ENCODE peak calls at places on chromosome 15, in four cellular contexts. One of them, this sample, is unnamed. For H3K4me1, the result is how much of the 10 kb centered on the place peaks cover.

GRCh38 chr15:101620645-101621044 is 31.5 kb downstream of the TM2D3 start:
- DNase-seq in heart left ventricle: no peak
- DNase-seq in A549: no peak
- DNase-seq in uterus: no peak
- DNase-seq in this sample: no peak

GRCh38 chr15:92629975-92630626 is 25.5 kb downstream of the FAM174B start:
- DNase-seq in A549: no peak
- DNase-seq in heart left ventricle: no peak
- DNase-seq in uterus: no peak
- DNase-seq in this sample: no peak

GRCh38 chr15:73927476-73928240 is 1.4 kb downstream of the LOXL1 start:
- DNase-seq in A549: peak
- DNase-seq in heart left ventricle: peak
- DNase-seq in uterus: peak
- DNase-seq in this sample: peak

GRCh38 chr15:60001642-60002527 is 2.2 kb upstream of the FOXB1 start:
- DNase-seq in A549: no peak
- DNase-seq in uterus: no peak
- DNase-seq in heart left ventricle: no peak
- DNase-seq in this sample: no peak

GRCh38 chr15:69848551-69849231 is 249.0 kb downstream of the TLE3 start:
- DNase-seq in uterus: no peak
- DNase-seq in heart left ventricle: no peak
- DNase-seq in A549: no peak
- DNase-seq in this sample: no peak

GRCh38 chr15:76293361-76293760 is 17.9 kb downstream of the ETFA start:
- DNase-seq in A549: no peak
- DNase-seq in uterus: no peak
- DNase-seq in heart left ventricle: no peak
- DNase-seq in this sample: no peak

GRCh38 chr15:60552224-60552623 is 73.3 kb upstream of the ICE2 start:
- DNase-seq in heart left ventricle: no peak
- DNase-seq in uterus: no peak
- DNase-seq in A549: no peak
- DNase-seq in this sample: no peak

GRCh38 chr15:87167706-87168105 is 1088.0 kb downstream of the AGBL1 start:
- DNase-seq in heart left ventricle: no peak
- DNase-seq in uterus: no peak
- DNase-seq in A549: no peak
- DNase-seq in this sample: no peak

GRCh38 chr15:67303490-67304363 is 49.1 kb downstream of the IQCH start:
- DNase-seq in A549: peak
- DNase-seq in uterus: no peak
- DNase-seq in heart left ventricle: no peak
- DNase-seq in this sample: peak

GRCh38 chr15:77016321-77016695 is 21.4 kb downstream of the PSTPIP1 start:
- DNase-seq in A549: no peak
- DNase-seq in uterus: no peak
- DNase-seq in heart left ventricle: peak
- DNase-seq in this sample: no peak

GRCh38 chr15:71096676-71097075 is 18.6 kb upstream of the THSD4 start:
- DNase-seq in uterus: no peak
- DNase-seq in heart left ventricle: no peak
- DNase-seq in A549: no peak
- DNase-seq in this sample: no peak

GRCh38 chr15:57305009-57305408 is 71.3 kb upstream of the CGNL1 start:
- DNase-seq in uterus: no peak
- DNase-seq in A549: no peak
- DNase-seq in heart left ventricle: no peak
- DNase-seq in this sample: no peak

GRCh38 chr15:41961014-41961518 is 11.3 kb downstream of the EHD4 start:
- DNase-seq in heart left ventricle: no peak
- DNase-seq in uterus: no peak
- DNase-seq in A549: no peak
- DNase-seq in this sample: no peak

GRCh38 chr15:57873564-57874209 is 167.2 kb downstream of the POLR2M start:
- DNase-seq in A549: no peak
- DNase-seq in uterus: no peak
- DNase-seq in heart left ventricle: no peak
- DNase-seq in this sample: no peak

DNA sequence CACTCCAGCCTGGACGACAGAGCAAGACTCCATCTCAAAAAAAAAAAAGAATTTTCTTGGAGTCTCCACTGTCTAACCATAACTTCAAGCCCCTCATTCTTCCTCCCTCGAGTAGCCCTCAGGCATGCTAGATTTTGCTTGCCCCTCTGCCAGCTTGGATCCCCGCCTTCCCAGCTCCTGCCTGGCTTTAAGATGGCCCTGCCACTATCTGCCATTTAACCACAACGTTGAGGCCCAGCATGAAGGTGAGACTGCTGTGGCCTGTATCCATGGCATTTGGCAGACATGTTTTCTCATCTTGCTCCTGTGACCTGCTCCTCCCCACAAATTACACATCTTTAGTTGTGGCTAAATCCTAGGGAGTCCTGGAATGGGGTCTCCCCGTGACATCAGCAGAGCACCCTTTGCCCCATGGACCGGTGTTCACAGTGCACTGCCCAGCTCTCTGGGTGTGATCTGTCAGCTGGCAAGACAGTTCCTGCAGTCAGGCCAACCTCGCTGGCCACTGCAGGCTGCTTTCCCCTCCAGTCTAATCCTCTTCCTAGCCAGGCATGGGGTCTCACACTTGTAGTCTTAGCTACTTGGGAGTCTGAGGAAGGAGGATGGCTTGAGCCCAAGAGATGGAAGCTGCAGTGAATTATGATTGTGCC is 10.4 kb downstream of the VPS18 start:
- DNase-seq in uterus: no peak
- DNase-seq in A549: no peak
- DNase-seq in heart left ventricle: no peak
- DNase-seq in this sample: no peak
- H3K27ac ChIP-seq in uterus: no peak
- H3K27ac ChIP-seq in A549: no peak
- H3K27ac ChIP-seq in heart left ventricle: no peak
- H3K27ac ChIP-seq in this sample: no peak

GRCh38 chr15:78761891-78762385 is 49.3 kb downstream of the ADAMTS7 start:
- DNase-seq in uterus: no peak
- DNase-seq in heart left ventricle: no peak
- DNase-seq in A549: no peak
- DNase-seq in this sample: peak
- H3K4me1 ChIP-seq in uterus: under half
- H3K4me1 ChIP-seq in heart left ventricle: under half
- H3K4me1 ChIP-seq in A549: under half
- H3K4me1 ChIP-seq in this sample: under half

DNA sequence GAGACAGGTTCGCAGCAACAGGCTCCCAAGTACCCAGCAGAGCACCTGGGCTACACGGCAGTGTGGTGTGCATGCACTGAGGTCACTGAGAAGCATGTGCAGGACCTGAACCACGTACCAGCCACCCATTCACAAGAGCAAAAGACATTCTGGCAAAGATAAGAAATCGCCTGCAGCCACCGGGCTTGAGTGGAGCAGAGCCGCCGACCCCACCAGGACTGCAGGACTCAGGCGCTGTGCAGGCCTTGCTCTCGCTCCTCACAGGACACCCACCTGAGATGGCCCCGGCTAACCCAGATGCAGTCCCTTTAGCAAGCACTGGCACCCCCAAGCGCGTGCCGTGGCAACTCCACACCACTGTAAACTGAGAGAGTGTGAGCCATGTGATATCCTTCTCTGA is 32.3 kb upstream of the OCA2 start:
- DNase-seq in A549: no peak
- DNase-seq in heart left ventricle: no peak
- DNase-seq in uterus: no peak
- DNase-seq in this sample: no peak
- TF ChIP-seq POLR2A in A549: no peak
- TF ChIP-seq POLR2A in heart left ventricle: no peak
- TF ChIP-seq POLR2A in uterus: no peak
- TF ChIP-seq POLR2A in this sample: no peak

DNA sequence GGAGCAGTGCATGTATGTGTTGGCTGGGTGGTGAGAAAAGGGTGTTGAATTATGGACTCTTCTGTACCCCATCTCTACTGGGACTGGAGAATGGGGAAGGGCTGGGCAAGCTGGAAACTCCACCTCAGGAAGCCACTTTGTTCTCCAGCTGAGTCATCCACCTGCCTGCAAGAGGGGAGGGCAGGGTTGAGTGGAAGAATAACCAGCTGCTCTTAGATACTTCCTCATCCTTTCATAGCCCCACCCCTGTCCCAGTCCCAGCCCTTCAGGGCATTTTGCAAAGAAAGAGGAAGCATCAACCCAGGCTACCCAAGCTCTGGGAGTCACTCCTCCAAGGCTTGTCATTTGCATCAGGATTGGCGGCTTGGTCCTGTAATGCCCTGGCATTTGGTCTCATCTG is 33.1 kb downstream of the RAB11A start:
- DNase-seq in heart left ventricle: peak
- DNase-seq in uterus: no peak
- DNase-seq in A549: peak
- DNase-seq in this sample: no peak
- H3K27ac ChIP-seq in heart left ventricle: no peak
- H3K27ac ChIP-seq in uterus: no peak
- H3K27ac ChIP-seq in A549: peak
- H3K27ac ChIP-seq in this sample: no peak

DNA sequence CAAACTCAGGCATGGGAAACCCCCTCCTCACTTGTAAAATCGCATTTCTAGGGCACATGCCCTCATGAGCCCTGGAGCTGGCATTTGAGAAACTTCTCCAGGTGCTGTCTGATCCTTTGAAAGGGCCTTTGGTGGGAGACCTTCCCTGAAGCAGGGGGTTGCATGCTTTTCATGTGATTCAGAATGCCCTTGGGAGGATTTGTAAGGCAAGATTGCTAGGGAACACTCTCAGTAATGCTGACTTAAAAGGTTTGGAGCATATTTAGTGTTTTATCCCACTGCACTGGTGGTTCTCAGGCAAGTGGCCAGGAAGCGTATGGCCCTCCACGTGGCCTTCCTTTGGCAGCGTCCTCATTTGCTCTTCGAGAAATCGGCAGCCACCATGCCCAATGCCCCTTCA is 164.1 kb downstream of the ARRDC4 start:
- DNase-seq in A549: no peak
- DNase-seq in uterus: no peak
- DNase-seq in heart left ventricle: no peak
- DNase-seq in this sample: no peak
- H3K4me1 ChIP-seq in A549: under half
- H3K4me1 ChIP-seq in uterus: under half
- H3K4me1 ChIP-seq in heart left ventricle: under half
- H3K4me1 ChIP-seq in this sample: under half

DNA sequence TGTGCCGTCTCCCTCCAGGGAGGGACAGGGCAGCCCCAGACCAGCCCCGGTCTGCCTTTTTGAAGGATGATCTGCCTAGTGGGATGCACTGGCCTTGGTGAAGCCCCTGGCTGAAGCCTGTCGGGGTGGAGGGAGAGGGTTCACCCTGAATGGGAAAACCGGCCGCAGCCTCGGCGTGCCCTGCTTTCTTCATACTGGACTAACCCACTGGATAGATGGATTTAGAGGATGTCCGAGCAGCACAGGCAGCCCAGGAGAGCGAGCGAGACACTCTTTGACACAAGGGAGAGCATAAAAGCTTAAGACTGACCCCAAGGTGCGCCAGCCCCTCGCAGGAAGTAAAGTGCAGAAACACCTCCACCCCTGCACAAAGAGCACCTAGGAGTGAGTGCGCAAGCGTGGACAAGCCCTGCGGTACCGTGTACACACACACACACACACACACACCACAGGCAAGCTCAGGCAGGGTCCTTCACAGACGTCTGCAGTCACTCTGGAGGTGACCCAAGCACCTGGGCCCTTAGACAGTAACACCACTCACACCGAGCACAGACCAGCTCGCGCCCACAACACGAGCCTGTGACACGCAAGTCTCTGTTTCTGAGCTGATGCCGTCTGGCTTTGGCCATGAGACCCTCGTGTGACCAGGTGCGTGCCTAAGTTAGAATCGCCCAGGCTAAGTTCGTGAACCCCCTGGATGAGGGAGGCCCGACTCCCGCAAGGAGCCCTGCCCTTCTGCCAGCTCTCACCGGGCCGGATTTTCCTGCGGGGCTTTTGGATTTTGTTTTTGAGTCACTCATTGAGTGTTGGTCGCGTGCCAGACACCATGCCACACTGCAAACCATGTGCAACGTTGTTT is 11.3 kb downstream of the SEMA4B start:
- DNase-seq in heart left ventricle: no peak
- DNase-seq in A549: no peak
- DNase-seq in uterus: no peak
- DNase-seq in this sample: no peak
- TF ChIP-seq POLR2A in heart left ventricle: no peak
- TF ChIP-seq POLR2A in A549: no peak
- TF ChIP-seq POLR2A in uterus: no peak
- TF ChIP-seq POLR2A in this sample: no peak

DNA sequence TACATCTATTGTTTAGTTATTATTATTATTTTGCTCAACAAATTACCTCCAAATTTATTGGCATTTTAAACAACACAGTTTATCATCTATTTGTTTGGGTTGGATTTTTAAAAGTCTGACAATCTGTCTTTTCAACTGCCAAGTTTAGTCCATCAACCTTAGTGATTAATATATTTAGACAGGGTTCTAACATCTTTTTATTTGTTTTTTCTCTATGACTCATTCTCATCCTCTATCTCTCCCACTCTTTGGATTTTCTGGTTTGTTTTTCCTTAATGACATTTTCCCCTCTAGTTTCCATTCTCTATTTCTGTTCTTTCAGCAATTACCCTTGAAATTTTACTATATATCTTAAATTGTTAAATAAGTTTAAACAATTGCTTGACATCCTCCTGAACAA is 41.9 kb downstream of the EMC4 start:
- DNase-seq in heart left ventricle: no peak
- DNase-seq in A549: no peak
- DNase-seq in uterus: no peak
- DNase-seq in this sample: no peak
- H3K27ac ChIP-seq in heart left ventricle: no peak
- H3K27ac ChIP-seq in A549: no peak
- H3K27ac ChIP-seq in uterus: no peak
- H3K27ac ChIP-seq in this sample: no peak

This sample was measured in ovary.